ENCODE peak calls at places on chromosomes 7 and 10, in four cellular contexts. J, N, X and M are unnamed samples. For H3K4me1, the result is how much of the 10 kb centered on the place peaks cover.

GRCh38 chr7:47292832-47293309 is 289.0 kb downstream of the TNS3 start:
- DNase-seq in J (no peak), N (no peak), X (no peak), M (no peak)

GRCh38 chr7:68770649-68771048 is 827.6 kb upstream of the AUTS2 start:
- DNase-seq in J (no peak), N (peak), X (peak), M (peak)

GRCh38 chr10:119020627-119020946 is 8.9 kb upstream of the NANOS1 start:
- DNase-seq in J (no peak), N (no peak), X (no peak), M (no peak)

GRCh38 chr7:34751725-34752643 is 94.0 kb downstream of the NPSR1 start:
- DNase-seq in J (no peak), N (no peak), X (no peak), M (no peak)

GRCh38 chr10:6385683-6386082 is 183.0 kb downstream of the PFKFB3 start:
- DNase-seq in J (peak), N (no peak), X (no peak), M (no peak)

GRCh38 chr7:99080679-99081078 is 63.2 kb downstream of the SMURF1 start:
- DNase-seq in J (no peak), N (no peak), X (no peak), M (no peak)

GRCh38 chr7:28132959-28133745 is 47.4 kb downstream of the JAZF1 start:
- DNase-seq in J (no peak), N (no peak), X (no peak), M (no peak)

GRCh38 chr10:11146402-11147171 is 128.9 kb downstream of the CELF2 start:
- DNase-seq in J (no peak), N (no peak), X (no peak), M (no peak)

GRCh38 chr10:121654021-121654545 is 55.8 kb upstream of the FGFR2 start:
- DNase-seq in J (no peak), N (no peak), X (no peak), M (no peak)

GRCh38 chr7:67731704-67732103 is 735.1 kb downstream of the TYW1 start:
- DNase-seq in J (no peak), N (no peak), X (no peak), M (no peak)

GRCh38 chr10:49509904-49510303 is 29.0 kb downstream of the ERCC6 start:
- DNase-seq in J (no peak), N (no peak), X (no peak), M (no peak)

GRCh38 chr7:155806096-155806871 is 6.0 kb downstream of the SHH start:
- DNase-seq in J (no peak), N (no peak), X (peak), M (no peak)

GRCh38 chr10:35150335-35150734 is 23.7 kb downstream of the CREM start:
- DNase-seq in J (no peak), N (no peak), X (no peak), M (no peak)

GRCh38 chr10:72104472-72105097 is 16.2 kb upstream of the SPOCK2 start:
- DNase-seq in J (no peak), N (no peak), X (no peak), M (no peak)

GRCh38 chr10:120543291-120543690 is 86.3 kb downstream of the PLPP4 start:
- DNase-seq in J (no peak), N (no peak), X (no peak), M (no peak)

GRCh38 chr7:136086712-136087111 is 109.6 kb upstream of the MTPN start:
- DNase-seq in J (peak), N (peak), X (peak), M (peak)

GRCh38 chr7:30707391-30708351 is 25.4 kb upstream of the CRHR2 start:
- DNase-seq in J (no peak), N (no peak), X (peak), M (no peak)

GRCh38 chr10:80144302-80145131 is 12.0 kb downstream of the PLAC9 start:
- DNase-seq in J (no peak), N (peak), X (no peak), M (peak)

GRCh38 chr10:44314802-44315460 is 70.0 kb downstream of the CXCL12 start:
- DNase-seq in J (no peak), N (no peak), X (no peak), M (no peak)

GRCh38 chr10:12650122-12650521 is 300.8 kb downstream of the CAMK1D start:
- DNase-seq in J (no peak), N (no peak), X (no peak), M (no peak)

GRCh38 chr10:34319197-34319846 is 495.8 kb downstream of the PARD3 start:
- DNase-seq in J (peak), N (no peak), X (peak), M (no peak)

GRCh38 chr10:129096340-129096984 is 370.6 kb upstream of the MGMT start:
- DNase-seq in J (no peak), N (peak), X (no peak), M (no peak)

GRCh38 chr10:76024460-76025123 is 593.2 kb downstream of the LRMDA start:
- DNase-seq in J (no peak), N (no peak), X (no peak), M (no peak)

GRCh38 chr10:76029782-76030181 is 598.4 kb downstream of the LRMDA start:
- DNase-seq in J (no peak), N (no peak), X (no peak), M (no peak)

GRCh38 chr10:76025124-76025477 is 593.7 kb downstream of the LRMDA start:
- DNase-seq in J (no peak), N (no peak), X (no peak), M (no peak)

GRCh38 chr10:76026176-76026771 is 594.9 kb downstream of the LRMDA start:
- DNase-seq in J (no peak), N (no peak), X (no peak), M (no peak)

GRCh38 chr10:76026931-76027330 is 595.5 kb downstream of the LRMDA start:
- DNase-seq in J (peak), N (no peak), X (no peak), M (no peak)
- TF ChIP-seq CTCF in J (no peak), N (no peak), X (no peak), M (no peak)

GRCh38 chr10:96831867-96832720 is at the start of gene LCOR:
- DNase-seq in J (peak), N (peak), X (peak), M (peak)

GRCh38 chr10:96834121-96834520 is 2.0 kb downstream of the LCOR start:
- DNase-seq in J (no peak), N (no peak), X (no peak), M (no peak)

GRCh38 chr10:96833220-96834001 is 1.3 kb downstream of the LCOR start:
- DNase-seq in J (peak), N (peak), X (peak), M (no peak)

GRCh38 chr10:96831200-96831866 is 765 bp upstream of the LCOR start:
- DNase-seq in J (no peak), N (no peak), X (no peak), M (no peak)

DNA sequence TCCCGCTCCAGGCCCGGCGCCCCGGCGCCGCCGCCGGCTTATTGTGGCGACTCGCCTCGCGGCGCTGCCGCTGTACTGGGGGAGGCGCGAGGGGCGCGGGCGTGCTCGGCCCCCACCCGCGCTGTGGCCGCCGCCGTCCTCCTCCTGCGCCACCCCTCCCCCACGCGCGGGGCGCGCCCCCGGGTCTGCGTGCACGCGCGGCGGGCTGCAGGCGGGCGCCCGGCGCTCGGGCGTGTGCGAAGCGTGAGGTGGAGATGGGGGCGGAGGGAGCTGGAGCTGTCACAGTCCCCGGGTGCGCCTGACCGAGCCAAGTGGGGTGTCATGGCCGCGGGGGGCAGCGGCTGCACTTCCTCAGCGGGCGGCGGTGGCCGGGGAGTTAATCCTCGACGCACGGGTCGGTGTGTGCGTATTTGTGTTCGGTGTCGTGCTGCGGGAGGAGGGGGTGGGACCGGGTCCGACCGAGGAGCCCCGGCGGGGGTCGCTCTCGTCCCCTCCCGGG is 672 bp downstream of the LCOR start:
- DNase-seq in J (peak), N (peak), X (peak), M (peak)
- TF ChIP-seq POLR2A in J (peak), N (no peak), X (no peak), M (no peak)

GRCh38 chr7:2814186-2814530 is 29.9 kb downstream of the GNA12 start:
- DNase-seq in J (no peak), N (no peak), X (no peak), M (no peak)

GRCh38 chr7:2817456-2817855 is 26.7 kb downstream of the GNA12 start:
- DNase-seq in J (no peak), N (no peak), X (no peak), M (no peak)

GRCh38 chr7:2813350-2814185 is 30.5 kb downstream of the GNA12 start:
- DNase-seq in J (no peak), N (no peak), X (no peak), M (no peak)

GRCh38 chr7:2814682-2815522 is 29.2 kb downstream of the GNA12 start:
- DNase-seq in J (no peak), N (no peak), X (no peak), M (peak)

GRCh38 chr7:2815523-2816240 is 28.4 kb downstream of the GNA12 start:
- DNase-seq in J (no peak), N (no peak), X (no peak), M (no peak)
- H3K4me1 ChIP-seq in J (half or more), N (under half), X (half or more), M (under half)

GRCh38 chr10:124649209-124649608 is 95.0 kb downstream of the FAM53B start:
- DNase-seq in J (no peak), N (peak), X (peak), M (peak)

GRCh38 chr10:124648738-124649137 is 95.4 kb downstream of the FAM53B start:
- DNase-seq in J (no peak), N (peak), X (peak), M (peak)

GRCh38 chr10:124646483-124647352 is 97.5 kb downstream of the FAM53B start:
- DNase-seq in J (peak), N (peak), X (peak), M (peak)

GRCh38 chr10:124648131-124648475 is 96.1 kb downstream of the FAM53B start:
- DNase-seq in J (no peak), N (no peak), X (no peak), M (no peak)

GRCh38 chr10:124647421-124648130 is 96.6 kb downstream of the FAM53B start:
- DNase-seq in J (peak), N (no peak), X (peak), M (peak)
- TF ChIP-seq CTCF in J (no peak), N (peak), X (no peak), M (no peak)

GRCh38 chr7:37208528-37208927 is 240.1 kb downstream of the ELMO1 start:
- DNase-seq in J (peak), N (peak), X (peak), M (peak)

GRCh38 chr7:37205451-37205850 is 243.2 kb downstream of the ELMO1 start:
- DNase-seq in J (no peak), N (no peak), X (no peak), M (no peak)

GRCh38 chr7:37201876-37202198 is 246.8 kb downstream of the ELMO1 start:
- DNase-seq in J (no peak), N (no peak), X (no peak), M (no peak)

GRCh38 chr7:37211097-37211496 is 237.6 kb downstream of the ELMO1 start:
- DNase-seq in J (no peak), N (peak), X (peak), M (no peak)

DNA sequence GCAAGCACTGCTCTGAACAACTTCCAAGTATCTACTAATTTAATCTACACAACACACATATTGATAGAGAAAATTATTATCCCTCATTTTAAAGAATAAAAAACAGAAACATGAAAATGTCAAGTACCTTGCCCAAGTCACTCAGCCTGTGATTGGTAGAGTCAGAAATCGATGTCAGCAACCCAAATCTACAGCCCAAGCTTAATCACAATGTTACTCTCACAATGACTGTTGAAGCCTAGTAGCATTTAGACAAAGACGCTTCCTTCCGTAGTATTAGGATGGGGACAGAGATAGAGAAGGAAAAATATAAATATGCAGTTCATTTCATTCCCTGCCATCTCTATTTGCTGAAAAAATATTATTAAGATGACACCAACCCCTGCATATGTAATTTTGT is 242.5 kb downstream of the ELMO1 start:
- DNase-seq in J (no peak), N (no peak), X (no peak), M (no peak)
- TF ChIP-seq POLR2A in J (no peak), N (no peak), X (no peak), M (no peak)

DNA sequence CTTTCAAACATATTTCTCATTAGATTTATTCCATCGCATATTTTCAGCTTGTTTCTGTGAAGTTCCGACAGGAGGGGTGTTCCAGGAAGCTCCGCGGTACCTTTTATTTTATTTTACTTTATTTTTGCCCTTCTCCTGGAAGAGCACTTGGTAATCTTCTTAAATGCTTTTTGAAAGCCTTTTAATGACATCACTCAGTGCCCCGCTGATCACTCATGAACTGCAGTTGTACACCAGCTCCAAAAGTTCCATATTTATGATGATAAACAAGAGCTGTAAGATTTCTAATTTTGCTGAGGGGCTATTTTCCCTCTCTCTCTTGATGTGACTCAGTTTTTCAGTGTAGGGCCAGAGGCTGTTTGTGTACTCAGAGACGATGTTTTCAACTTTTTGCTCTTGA is 144.4 kb downstream of the KIAA1217 start:
- DNase-seq in J (no peak), N (no peak), X (no peak), M (no peak)
- H3K4me1 ChIP-seq in J (under half), N (under half), X (under half), M (half or more)

DNA sequence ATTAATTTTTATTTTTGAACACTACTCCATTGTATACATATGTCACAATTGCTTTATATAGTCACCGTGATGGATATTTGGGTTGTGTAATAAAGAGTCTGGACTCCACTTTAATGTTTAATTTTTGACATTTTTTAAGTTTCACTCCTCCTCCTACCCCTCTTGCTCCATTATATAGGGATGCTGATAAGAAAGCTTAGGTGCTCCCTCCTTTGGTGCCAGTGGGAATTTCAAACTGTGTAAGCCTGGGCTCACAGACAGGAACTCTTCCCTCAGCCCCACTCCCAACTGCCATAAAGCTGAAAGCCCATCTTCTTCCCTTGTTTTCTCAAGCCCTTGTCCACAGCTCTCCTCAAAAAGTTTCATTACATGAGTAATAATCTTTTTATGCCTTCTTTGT is 47.6 kb downstream of the TWIST1 start:
- DNase-seq in J (peak), N (no peak), X (no peak), M (no peak)
- TF ChIP-seq CTCF in J (no peak), N (no peak), X (no peak), M (no peak)

DNA sequence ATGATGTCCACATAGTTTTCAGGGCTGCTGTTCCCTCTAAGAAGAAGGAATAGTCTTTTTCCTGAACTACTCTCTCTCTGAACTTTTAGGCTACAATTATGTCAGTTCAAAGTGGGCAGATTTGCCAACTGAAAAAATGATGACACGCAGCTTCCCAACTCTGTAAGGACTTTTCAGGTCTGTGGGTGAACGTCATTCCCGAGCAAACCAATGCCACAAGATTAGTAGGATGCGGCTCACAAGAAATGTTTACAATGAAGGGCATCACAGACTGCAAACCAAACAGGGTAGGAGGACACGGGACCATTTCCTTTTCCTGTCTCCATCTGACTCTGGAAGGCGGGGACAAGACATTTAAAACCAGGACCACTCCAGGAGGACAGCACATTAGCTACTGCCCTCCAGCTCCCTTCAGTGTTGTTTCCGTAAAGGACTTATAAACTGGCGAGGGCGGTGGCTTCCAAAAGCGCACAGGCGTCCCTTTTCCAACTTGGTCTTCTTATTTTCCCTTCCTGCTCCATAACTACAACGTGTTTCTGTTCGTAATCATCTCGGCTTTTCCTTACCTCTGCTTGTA is 539 bp upstream of the MKLN1 start:
- DNase-seq in J (peak), N (no peak), X (peak), M (peak)
- TF ChIP-seq POLR2A in J (no peak), N (no peak), X (no peak), M (no peak)

GRCh38 chr10:51653025-51653424 is 46.4 kb downstream of the CSTF2T start:
- DNase-seq in J (no peak), N (no peak), X (no peak), M (no peak)
- H3K4me1 ChIP-seq in J (under half), N (under half), X (under half), M (under half)